ENCODE peak calls at places on chromosome 6, in ten cellular contexts. One of them, this sample, is unnamed.

GRCh38 chr6:20873425-20874190 is 339.4 kb downstream of the CDKAL1 start:
- DNase-seq in skeletal muscle cell: no peak
- DNase-seq in T-helper 17 cell: no peak
- DNase-seq in stimulated activated CD8-positive, alpha-beta memory T cell treated with anti-CD3 and anti-CD28 coated beads, Interleukin-7, amount 100 ng/mL, for 24 hours: no peak
- DNase-seq in NCI-H1105 treated with DMSO at 0.1 percent for 48 hours: no peak
- DNase-seq in activated CD4-positive, alpha-beta T cell treated with anti-CD3 and anti-CD28 coated beads, Interleukin-2, amount 50 U/mL, for 48 hours: no peak
- DNase-seq in renal cortical epithelial cell: peak; percentile 40
- DNase-seq in T-cell: no peak
- DNase-seq in effector memory CD8-positive, alpha-beta T cell: no peak
- DNase-seq in HT1080: no peak
- DNase-seq in this sample: no peak

GRCh38 chr6:166530211-166531045 is 56.0 kb downstream of the RAMACL start:
- DNase-seq in skeletal muscle cell: no peak
- DNase-seq in T-helper 17 cell: no peak
- DNase-seq in stimulated activated CD8-positive, alpha-beta memory T cell treated with anti-CD3 and anti-CD28 coated beads, Interleukin-7, amount 100 ng/mL, for 24 hours: no peak
- DNase-seq in NCI-H1105 treated with DMSO at 0.1 percent for 48 hours: no peak
- DNase-seq in activated CD4-positive, alpha-beta T cell treated with anti-CD3 and anti-CD28 coated beads, Interleukin-2, amount 50 U/mL, for 48 hours: no peak
- DNase-seq in renal cortical epithelial cell: no peak
- DNase-seq in T-cell: no peak
- DNase-seq in effector memory CD8-positive, alpha-beta T cell: no peak
- DNase-seq in HT1080: peak; percentile 75
- DNase-seq in this sample: peak; percentile 21

GRCh38 chr6:152496731-152497130 is 140.4 kb downstream of the SYNE1 start:
- DNase-seq in skeletal muscle cell: no peak
- DNase-seq in T-helper 17 cell: no peak
- DNase-seq in stimulated activated CD8-positive, alpha-beta memory T cell treated with anti-CD3 and anti-CD28 coated beads, Interleukin-7, amount 100 ng/mL, for 24 hours: no peak
- DNase-seq in NCI-H1105 treated with DMSO at 0.1 percent for 48 hours: no peak
- DNase-seq in activated CD4-positive, alpha-beta T cell treated with anti-CD3 and anti-CD28 coated beads, Interleukin-2, amount 50 U/mL, for 48 hours: no peak
- DNase-seq in renal cortical epithelial cell: no peak
- DNase-seq in T-cell: no peak
- DNase-seq in effector memory CD8-positive, alpha-beta T cell: no peak
- DNase-seq in HT1080: no peak
- DNase-seq in this sample: no peak

GRCh38 chr6:141874930-141875602 is 257.7 kb upstream of the GJE1 start:
- DNase-seq in skeletal muscle cell: peak; percentile 41
- DNase-seq in T-helper 17 cell: no peak
- DNase-seq in stimulated activated CD8-positive, alpha-beta memory T cell treated with anti-CD3 and anti-CD28 coated beads, Interleukin-7, amount 100 ng/mL, for 24 hours: no peak
- DNase-seq in NCI-H1105 treated with DMSO at 0.1 percent for 48 hours: no peak
- DNase-seq in activated CD4-positive, alpha-beta T cell treated with anti-CD3 and anti-CD28 coated beads, Interleukin-2, amount 50 U/mL, for 48 hours: no peak
- DNase-seq in renal cortical epithelial cell: peak; percentile 77
- DNase-seq in T-cell: no peak
- DNase-seq in effector memory CD8-positive, alpha-beta T cell: no peak
- DNase-seq in HT1080: no peak
- DNase-seq in this sample: peak; percentile 57

GRCh38 chr6:125611573-125612399 is 137.6 kb upstream of the HEY2 start:
- DNase-seq in skeletal muscle cell: no peak
- DNase-seq in T-helper 17 cell: no peak
- DNase-seq in stimulated activated CD8-positive, alpha-beta memory T cell treated with anti-CD3 and anti-CD28 coated beads, Interleukin-7, amount 100 ng/mL, for 24 hours: no peak
- DNase-seq in NCI-H1105 treated with DMSO at 0.1 percent for 48 hours: peak; percentile 89
- DNase-seq in activated CD4-positive, alpha-beta T cell treated with anti-CD3 and anti-CD28 coated beads, Interleukin-2, amount 50 U/mL, for 48 hours: no peak
- DNase-seq in renal cortical epithelial cell: peak; percentile 82
- DNase-seq in T-cell: no peak
- DNase-seq in effector memory CD8-positive, alpha-beta T cell: no peak
- DNase-seq in HT1080: no peak
- DNase-seq in this sample: no peak

GRCh38 chr6:25717856-25718740 is 36.4 kb upstream of the SLC17A4 start:
- DNase-seq in skeletal muscle cell: no peak
- DNase-seq in T-helper 17 cell: no peak
- DNase-seq in stimulated activated CD8-positive, alpha-beta memory T cell treated with anti-CD3 and anti-CD28 coated beads, Interleukin-7, amount 100 ng/mL, for 24 hours: no peak
- DNase-seq in NCI-H1105 treated with DMSO at 0.1 percent for 48 hours: peak; percentile 58
- DNase-seq in activated CD4-positive, alpha-beta T cell treated with anti-CD3 and anti-CD28 coated beads, Interleukin-2, amount 50 U/mL, for 48 hours: no peak
- DNase-seq in renal cortical epithelial cell: peak; percentile 51
- DNase-seq in T-cell: no peak
- DNase-seq in effector memory CD8-positive, alpha-beta T cell: no peak
- DNase-seq in HT1080: no peak
- DNase-seq in this sample: peak; percentile 32

GRCh38 chr6:54419885-54420284 is 111.6 kb downstream of the TINAG start:
- DNase-seq in skeletal muscle cell: peak; percentile 77
- DNase-seq in T-helper 17 cell: no peak
- DNase-seq in stimulated activated CD8-positive, alpha-beta memory T cell treated with anti-CD3 and anti-CD28 coated beads, Interleukin-7, amount 100 ng/mL, for 24 hours: no peak
- DNase-seq in NCI-H1105 treated with DMSO at 0.1 percent for 48 hours: no peak
- DNase-seq in activated CD4-positive, alpha-beta T cell treated with anti-CD3 and anti-CD28 coated beads, Interleukin-2, amount 50 U/mL, for 48 hours: no peak
- DNase-seq in renal cortical epithelial cell: peak; percentile 97
- DNase-seq in T-cell: no peak
- DNase-seq in effector memory CD8-positive, alpha-beta T cell: no peak
- DNase-seq in HT1080: peak; percentile 82
- DNase-seq in this sample: peak; percentile 98

GRCh38 chr6:101626264-101626663 is 232.8 kb downstream of the GRIK2 start:
- DNase-seq in skeletal muscle cell: no peak
- DNase-seq in T-helper 17 cell: no peak
- DNase-seq in stimulated activated CD8-positive, alpha-beta memory T cell treated with anti-CD3 and anti-CD28 coated beads, Interleukin-7, amount 100 ng/mL, for 24 hours: no peak
- DNase-seq in NCI-H1105 treated with DMSO at 0.1 percent for 48 hours: peak; percentile 30
- DNase-seq in activated CD4-positive, alpha-beta T cell treated with anti-CD3 and anti-CD28 coated beads, Interleukin-2, amount 50 U/mL, for 48 hours: no peak
- DNase-seq in renal cortical epithelial cell: no peak
- DNase-seq in T-cell: no peak
- DNase-seq in effector memory CD8-positive, alpha-beta T cell: no peak
- DNase-seq in HT1080: no peak
- DNase-seq in this sample: no peak

GRCh38 chr6:87742106-87742505 is 40.1 kb upstream of the AKIRIN2 start:
- DNase-seq in skeletal muscle cell: no peak
- DNase-seq in T-helper 17 cell: peak; percentile 15
- DNase-seq in stimulated activated CD8-positive, alpha-beta memory T cell treated with anti-CD3 and anti-CD28 coated beads, Interleukin-7, amount 100 ng/mL, for 24 hours: peak; percentile 16
- DNase-seq in NCI-H1105 treated with DMSO at 0.1 percent for 48 hours: no peak
- DNase-seq in activated CD4-positive, alpha-beta T cell treated with anti-CD3 and anti-CD28 coated beads, Interleukin-2, amount 50 U/mL, for 48 hours: peak; percentile 58
- DNase-seq in renal cortical epithelial cell: no peak
- DNase-seq in T-cell: peak; percentile 31
- DNase-seq in effector memory CD8-positive, alpha-beta T cell: peak; percentile 15
- DNase-seq in HT1080: peak; percentile 41
- DNase-seq in this sample: no peak

GRCh38 chr6:115891111-115891669 is 169.5 kb downstream of the FRK start:
- DNase-seq in skeletal muscle cell: peak; percentile 59
- DNase-seq in T-helper 17 cell: no peak
- DNase-seq in stimulated activated CD8-positive, alpha-beta memory T cell treated with anti-CD3 and anti-CD28 coated beads, Interleukin-7, amount 100 ng/mL, for 24 hours: no peak
- DNase-seq in NCI-H1105 treated with DMSO at 0.1 percent for 48 hours: no peak
- DNase-seq in activated CD4-positive, alpha-beta T cell treated with anti-CD3 and anti-CD28 coated beads, Interleukin-2, amount 50 U/mL, for 48 hours: no peak
- DNase-seq in renal cortical epithelial cell: peak; percentile 94
- DNase-seq in T-cell: no peak
- DNase-seq in effector memory CD8-positive, alpha-beta T cell: no peak
- DNase-seq in HT1080: peak; percentile 87
- DNase-seq in this sample: peak; percentile 91